ENCODE peak calls at places on chromosomes 3 and 15, in six cellular contexts. B, N, D, P, K and Z are unnamed samples.

GRCh38 chr3:59313365-59313764 is 263.5 kb upstream of the CFAP20DC start:
- DNase-seq in B (peak; percentile 7), N (peak; percentile 16), D (no peak), P (peak; percentile 27), K (peak; percentile 76), Z (peak; percentile 6)

GRCh38 chr15:67433495-67434099 is 87.3 kb upstream of the C15orf61 start:
- DNase-seq in B (peak; percentile 24), N (peak; percentile 70), D (peak; percentile 15), P (peak; percentile 63), K (peak; percentile 79), Z (no peak)

GRCh38 chr15:32716960-32717289 is 879 bp upstream of the GREM1 start:
- DNase-seq in B (no peak), N (no peak), D (no peak), P (no peak), K (no peak), Z (no peak)

GRCh38 chr3:38574411-38575278 is 74.8 kb downstream of the SCN5A start:
- DNase-seq in B (no peak), N (peak; percentile 32), D (no peak), P (peak; percentile 74), K (peak; percentile 37), Z (no peak)

GRCh38 chr15:61227269-61228024 is 1.7 kb downstream of the RORA start:
- DNase-seq in B (no peak), N (no peak), D (no peak), P (peak; percentile 76), K (no peak), Z (no peak)

GRCh38 chr3:58520403-58520784 is 16.6 kb downstream of the ACOX2 start:
- DNase-seq in B (no peak), N (peak; percentile 27), D (no peak), P (no peak), K (no peak), Z (no peak)

GRCh38 chr3:61975936-61976335 is 397.4 kb downstream of the FEZF2 start:
- DNase-seq in B (no peak), N (no peak), D (no peak), P (no peak), K (no peak), Z (no peak)

GRCh38 chr3:42118762-42119361 is 27.7 kb downstream of the TRAK1 start:
- DNase-seq in B (peak; percentile 74), N (peak; percentile 67), D (peak; percentile 71), P (peak; percentile 80), K (no peak), Z (no peak)

GRCh38 chr3:193391902-193392301 is 13.3 kb upstream of the ATP13A5 start:
- DNase-seq in B (no peak), N (no peak), D (no peak), P (no peak), K (no peak), Z (no peak)

GRCh38 chr3:157130881-157131251 is 29.1 kb downstream of the CCNL1 start:
- DNase-seq in B (no peak), N (peak; percentile 11), D (no peak), P (no peak), K (no peak), Z (no peak)

GRCh38 chr3:24614353-24614752 is 119.7 kb upstream of the THRB start:
- DNase-seq in B (no peak), N (no peak), D (no peak), P (no peak), K (no peak), Z (no peak)

GRCh38 chr3:36477655-36478054 is 97.4 kb downstream of the STAC start:
- DNase-seq in B (no peak), N (no peak), D (no peak), P (no peak), K (no peak), Z (no peak)

GRCh38 chr15:57382222-57382621 is 5.9 kb downstream of the CGNL1 start:
- DNase-seq in B (peak; percentile 29), N (no peak), D (no peak), P (no peak), K (no peak), Z (no peak)

GRCh38 chr3:35639251-35640185 is at the start of gene ARPP21:
- DNase-seq in B (no peak), N (no peak), D (no peak), P (peak; percentile 86), K (peak; percentile 70), Z (peak; percentile 16)

GRCh38 chr3:51955893-51956770 is 951 bp downstream of the GPR62 start:
- DNase-seq in B (no peak), N (no peak), D (no peak), P (peak; percentile 91), K (peak; percentile 89), Z (no peak)

GRCh38 chr15:74385442-74386132 is 18.1 kb upstream of the CYP11A1 start:
- DNase-seq in B (no peak), N (no peak), D (no peak), P (no peak), K (no peak), Z (no peak)

GRCh38 chr3:132164469-132165092 is 129.8 kb upstream of the CPNE4 start:
- DNase-seq in B (peak; percentile 4), N (no peak), D (no peak), P (no peak), K (no peak), Z (no peak)

GRCh38 chr3:149703474-149703873 is 45.6 kb upstream of the WWTR1 start:
- DNase-seq in B (no peak), N (no peak), D (no peak), P (no peak), K (no peak), Z (no peak)

DNA sequence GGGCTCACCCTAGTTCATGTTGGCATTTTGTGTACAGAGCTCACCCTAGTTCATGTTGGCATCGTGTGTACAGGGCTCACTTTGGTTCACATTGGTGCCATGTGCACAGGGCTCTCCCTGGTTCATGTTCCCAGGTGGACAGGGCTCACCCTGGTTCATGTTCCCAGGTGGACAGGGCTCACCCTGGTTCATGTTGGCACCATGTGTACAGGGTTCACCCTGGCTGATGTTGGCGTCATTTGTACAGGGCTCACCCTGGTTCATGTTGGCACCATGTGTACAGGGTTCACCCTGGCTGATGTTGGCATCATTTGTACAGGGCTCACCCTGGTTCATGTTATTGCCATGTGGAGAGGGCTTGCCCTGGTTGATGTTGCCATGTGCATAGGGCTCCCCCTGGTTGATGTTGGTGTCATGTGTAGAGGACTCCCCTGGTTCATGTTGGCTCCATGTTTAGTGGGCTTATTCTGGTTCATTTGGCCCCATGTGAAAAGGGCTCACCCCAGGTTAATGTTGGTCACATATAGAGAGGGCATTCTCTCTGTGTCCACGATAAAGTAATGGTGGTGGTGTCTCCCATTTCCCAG is 31.7 kb upstream of the NR2C2 start:
- DNase-seq in B (no peak), N (no peak), D (no peak), P (no peak), K (no peak), Z (no peak)
- TF ChIP-seq GABPA in B (no peak), N (no peak), D (no peak), P (no peak), K (no peak), Z (no peak)

GRCh38 chr3:116018651-116019050 is 395.3 kb downstream of the GAP43 start:
- DNase-seq in B (no peak), N (no peak), D (no peak), P (no peak), K (no peak), Z (no peak)
- H3K27me3 ChIP-seq in B (no peaks in the 10 kb centered on the region), N (no peaks in the 10 kb centered on the region), D (no peaks in the 10 kb centered on the region), P (no peaks in the 10 kb centered on the region), K (no peaks in the 10 kb centered on the region), Z (no peaks in the 10 kb centered on the region)

GRCh38 chr15:90184786-90185704 is 16.1 kb upstream of the SEMA4B start:
- DNase-seq in B (peak; percentile 54), N (peak; percentile 84), D (no peak), P (peak; percentile 93), K (peak; percentile 83), Z (peak; percentile 63)

GRCh38 chr15:90181781-90182180 is 19.3 kb upstream of the SEMA4B start:
- DNase-seq in B (no peak), N (no peak), D (no peak), P (no peak), K (no peak), Z (no peak)

GRCh38 chr15:90187257-90187868 is 13.8 kb upstream of the SEMA4B start:
- DNase-seq in B (no peak), N (no peak), D (no peak), P (no peak), K (no peak), Z (no peak)

GRCh38 chr15:90188914-90189748 is 12.0 kb upstream of the SEMA4B start:
- DNase-seq in B (no peak), N (no peak), D (no peak), P (no peak), K (no peak), Z (peak; percentile 79)

GRCh38 chr15:90184119-90184785 is 16.9 kb upstream of the SEMA4B start:
- DNase-seq in B (peak; percentile 24), N (peak; percentile 93), D (peak; percentile 76), P (no peak), K (no peak), Z (no peak)
- TF ChIP-seq GABPA in B (no peak), N (no peak), D (no peak), P (no peak), K (no peak), Z (no peak)

GRCh38 chr3:46061887-46062286 is 34.6 kb upstream of the XCR1 start:
- DNase-seq in B (no peak), N (no peak), D (no peak), P (no peak), K (no peak), Z (no peak)
- H3K27me3 ChIP-seq in B (peaks cover 2% of the 10 kb centered on the region), N (peaks cover 25% of the 10 kb centered on the region), D (no peaks in the 10 kb centered on the region), P (peaks cover 37% of the 10 kb centered on the region), K (no peaks in the 10 kb centered on the region), Z (no peaks in the 10 kb centered on the region)

DNA sequence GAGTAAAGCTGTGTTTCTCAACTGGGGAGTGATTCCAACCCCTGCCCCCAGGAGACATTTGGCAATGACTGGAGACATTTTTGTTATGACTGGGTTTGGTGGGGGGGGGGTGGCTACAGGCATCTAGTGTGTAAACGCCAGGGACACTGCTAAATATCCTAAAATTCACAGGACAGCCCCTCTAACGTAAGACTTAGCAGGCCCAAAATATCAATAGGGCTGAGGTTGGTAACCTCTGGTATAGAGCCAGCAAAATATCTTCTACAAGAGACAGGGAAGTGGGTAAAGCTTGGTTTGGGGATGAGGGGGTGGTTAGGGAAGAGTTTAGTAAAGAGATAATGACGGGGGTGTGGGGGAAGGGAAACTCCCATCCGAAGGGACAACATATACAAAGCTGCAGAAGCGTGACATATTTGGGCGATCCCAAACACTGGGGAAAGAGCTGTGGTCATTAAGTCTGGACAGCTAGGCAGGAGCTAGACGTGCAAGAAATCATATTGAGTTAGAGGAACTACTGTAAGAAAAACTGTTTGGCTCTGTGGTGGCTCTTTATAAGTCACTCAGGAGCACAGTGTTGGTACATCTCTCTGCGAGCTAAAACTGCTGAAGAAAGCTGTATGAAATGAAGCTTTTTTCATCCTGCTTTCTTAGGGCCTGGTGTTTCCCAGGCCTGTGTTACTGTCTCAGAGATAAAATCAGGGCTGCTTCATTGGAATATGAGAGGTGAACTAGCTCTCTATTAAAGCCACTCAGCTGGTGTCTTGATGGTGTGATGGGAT is 657 bp upstream of the TRIM69 start:
- DNase-seq in B (no peak), N (peak; percentile 47), D (no peak), P (peak; percentile 14), K (no peak), Z (peak; percentile 52)
- TF ChIP-seq GABPA in B (no peak), N (no peak), D (no peak), P (no peak), K (no peak), Z (no peak)